ENCODE peak calls at places on chromosomes 6 and 20, in five cellular contexts. U is A673; E is upper lobe of right lung; N is naive thymus-derived CD8-positive, alpha-beta T cell; G is activated T-cell treated with anti-CD3 and anti-CD28 coated beads for 24 hours. X is an unnamed sample.

GRCh38 chr6:53811082-53811481 is 16.3 kb downstream of the LRRC1 start:
- DNase-seq in U (no peak), N (no peak), G (no peak), E (peak), X (no peak)

GRCh38 chr6:54846243-54846856 is at the start of gene FAM83B:
- DNase-seq in G (no peak), N (no peak), E (peak), U (peak), X (no peak)

GRCh38 chr6:150891886-150892485 is 26.5 kb downstream of the MTHFD1L start:
- DNase-seq in U (peak), E (no peak), G (peak), N (peak), X (peak)

GRCh38 chr6:3577517-3577916 is 120.7 kb upstream of the SLC22A23 start:
- DNase-seq in N (no peak), G (no peak), E (no peak), U (no peak), X (no peak)

GRCh38 chr6:1263039-1263849 is 48.7 kb upstream of the FOXQ1 start:
- DNase-seq in G (no peak), E (peak), N (no peak), U (no peak), X (peak)

GRCh38 chr6:16236648-16237199 is 1.7 kb upstream of the GMPR start:
- DNase-seq in G (no peak), U (peak), E (no peak), N (no peak), X (no peak)

GRCh38 chr6:139250296-139251274 is 41.2 kb downstream of the TXLNB start:
- DNase-seq in N (peak), U (peak), E (no peak), G (peak), X (peak)

GRCh38 chr6:158050955-158051354 is 69.3 kb downstream of the SYNJ2 start:
- DNase-seq in U (no peak), E (no peak), N (no peak), G (no peak), X (no peak)

GRCh38 chr6:36660771-36661471 is 17.6 kb upstream of the CDKN1A start:
- DNase-seq in N (no peak), U (no peak), E (peak), G (no peak), X (no peak)

GRCh38 chr6:68186870-68187269 is 448.2 kb upstream of the ADGRB3 start:
- DNase-seq in G (no peak), U (no peak), E (no peak), N (no peak), X (no peak)

GRCh38 chr20:50366270-50367103 is 143.7 kb upstream of the PTPN1 start:
- DNase-seq in N (no peak), U (peak), G (no peak), E (no peak), X (peak)

GRCh38 chr6:82917346-82918064 is 148.1 kb downstream of the UBE3D start:
- DNase-seq in E (no peak), G (no peak), N (no peak), U (no peak), X (no peak)

GRCh38 chr6:28635547-28636158 is 110.0 kb downstream of the GPX5 start:
- DNase-seq in N (no peak), U (no peak), E (no peak), G (no peak), X (no peak)

GRCh38 chr6:85483041-85483700 is 33.3 kb downstream of the NT5E start:
- DNase-seq in G (peak), U (peak), N (peak), E (peak), X (no peak)

GRCh38 chr6:346389-347030 is 45.0 kb upstream of the IRF4 start:
- DNase-seq in G (no peak), U (peak), E (peak), N (no peak), X (no peak)

GRCh38 chr6:31821301-31822037 is 6.1 kb upstream of the HSPA1B start:
- DNase-seq in G (no peak), U (peak), N (no peak), E (peak), X (no peak)

GRCh38 chr6:4253604-4254211 is 118.3 kb upstream of the ECI2 start:
- DNase-seq in E (no peak), G (no peak), N (no peak), U (peak), X (no peak)

GRCh38 chr6:152669894-152670293 is 27.8 kb upstream of the MYCT1 start:
- DNase-seq in G (no peak), E (no peak), N (no peak), U (peak), X (no peak)

GRCh38 chr6:161436106-161436876 is 162.4 kb upstream of the AGPAT4 start:
- DNase-seq in N (no peak), G (no peak), U (no peak), E (no peak), X (no peak)

GRCh38 chr20:40678286-40678835 is 10.7 kb downstream of the MAFB start:
- DNase-seq in U (no peak), E (no peak), N (no peak), G (no peak), X (no peak)

GRCh38 chr20:47304287-47304686 is 52.2 kb downstream of the ZMYND8 start:
- DNase-seq in N (no peak), U (no peak), G (no peak), E (peak), X (no peak)

GRCh38 chr6:52130440-52130839 is 43.0 kb upstream of the PKHD1 start:
- DNase-seq in E (no peak), U (no peak), N (no peak), G (no peak), X (no peak)

GRCh38 chr6:1494671-1495070 is 105.3 kb downstream of the FOXF2 start:
- DNase-seq in U (no peak), G (no peak), N (no peak), E (no peak), X (no peak)

GRCh38 chr6:151291145-151292055 is 51.6 kb downstream of the AKAP12 start:
- DNase-seq in G (no peak), E (no peak), N (no peak), U (no peak), X (no peak)

GRCh38 chr6:71254323-71254722 is 34.3 kb upstream of the OGFRL1 start:
- DNase-seq in G (no peak), N (no peak), U (no peak), E (no peak), X (no peak)

X was measured in HL-60.